ENCODE peak calls at places on chromosomes 3 and 15, in five cellular contexts. A, X, R, J and O are unnamed samples.
A peak's percentile ranks its signal among the peaks of the same experiment; 100 is the strongest.

GRCh38 chr15:49227602-49228001 is 57.6 kb downstream of the GALK2 start:
- DNase-seq in R (no peak), X (no peak), A (no peak), J (no peak), O (no peak)

GRCh38 chr3:193605876-193606275 is 12.9 kb downstream of the OPA1 start:
- DNase-seq in R (peak; percentile 86), J (no peak), A (peak; percentile 71), X (no peak), O (peak; percentile 51)

GRCh38 chr15:66943456-66944095 is 121.8 kb upstream of the SMAD3 start:
- DNase-seq in J (no peak), A (no peak), X (peak; percentile 53), R (peak; percentile 44), O (no peak)

GRCh38 chr15:38636597-38636996 is 72.0 kb upstream of the RASGRP1 start:
- DNase-seq in R (no peak), X (no peak), J (no peak), A (no peak), O (no peak)

GRCh38 chr3:56238299-56238698 is 230.0 kb downstream of the ERC2 start:
- DNase-seq in X (no peak), A (no peak), J (no peak), R (no peak), O (no peak)

GRCh38 chr3:36124118-36124796 is 256.0 kb upstream of the STAC start:
- DNase-seq in J (no peak), A (peak; percentile 70), X (peak; percentile 0), R (no peak), O (no peak)

GRCh38 chr3:63089007-63089406 is 189.1 kb upstream of the SYNPR start:
- DNase-seq in A (no peak), X (no peak), J (no peak), R (no peak), O (no peak)

GRCh38 chr15:25245801-25246622 is 192.8 kb downstream of the UBE3A start:
- DNase-seq in A (no peak), R (no peak), X (no peak), J (no peak), O (no peak)

GRCh38 chr15:62110000-62110851 is 43.4 kb downstream of the C2CD4A start:
- DNase-seq in X (peak; percentile 89), A (peak; percentile 54), R (peak; percentile 51), J (no peak), O (no peak)

GRCh38 chr3:32706348-32707025 is 21.5 kb downstream of the CNOT10 start:
- DNase-seq in R (no peak), X (no peak), A (no peak), J (no peak), O (no peak)

GRCh38 chr3:11367116-11367781 is 95.1 kb downstream of the ATG7 start:
- DNase-seq in X (no peak), R (peak; percentile 27), J (no peak), A (peak; percentile 30), O (peak; percentile 24)

GRCh38 chr15:44298878-44299277 is 10.4 kb downstream of the GOLM2 start:
- DNase-seq in X (no peak), R (no peak), J (no peak), A (peak; percentile 11), O (no peak)

GRCh38 chr15:42723068-42723467 is 13.9 kb downstream of the CDAN1 start:
- DNase-seq in J (no peak), R (no peak), A (no peak), X (no peak), O (no peak)

GRCh38 chr3:123734527-123734902 is 149.6 kb downstream of the MYLK start:
- DNase-seq in X (no peak), J (no peak), A (no peak), R (no peak), O (no peak)

GRCh38 chr3:136728918-136729317 is 23.3 kb downstream of the STAG1 start:
- DNase-seq in R (no peak), J (no peak), X (peak; percentile 32), A (peak; percentile 89), O (peak; percentile 46)

GRCh38 chr15:28191832-28192231 is 92.7 kb upstream of the OCA2 start:
- DNase-seq in J (no peak), R (peak; percentile 26), A (peak; percentile 3), X (no peak), O (peak; percentile 69)

GRCh38 chr15:74345051-74345450 is 22.4 kb downstream of the CYP11A1 start:
- DNase-seq in A (peak; percentile 39), J (no peak), R (no peak), X (no peak), O (no peak)

GRCh38 chr15:63905131-63905530 is 71.4 kb upstream of the HERC1 start:
- DNase-seq in A (no peak), X (no peak), R (no peak), J (no peak), O (no peak)

GRCh38 chr15:61228025-61228901 is 839 bp downstream of the RORA start:
- DNase-seq in R (peak; percentile 15), J (no peak), A (peak; percentile 31), X (no peak), O (no peak)

GRCh38 chr3:9704343-9705322 is 1.0 kb downstream of the CPNE9 start:
- DNase-seq in X (peak; percentile 12), R (peak; percentile 41), A (peak; percentile 32), J (no peak), O (no peak)

GRCh38 chr3:194364652-194365434 is 4.7 kb downstream of the LRRC15 start:
- DNase-seq in J (no peak), X (peak; percentile 83), R (peak; percentile 32), A (peak; percentile 76), O (peak; percentile 11)

GRCh38 chr3:195761503-195762248 is 40.9 kb downstream of the MUC20 start:
- DNase-seq in J (no peak), A (no peak), R (no peak), X (no peak), O (no peak)

GRCh38 chr3:113534365-113534764 is 2.0 kb downstream of the SIDT1 start:
- DNase-seq in A (no peak), X (no peak), J (no peak), R (no peak), O (no peak)

GRCh38 chr15:77554306-77555080 is 78.2 kb downstream of the LINGO1 start:
- DNase-seq in X (no peak), R (no peak), J (no peak), A (no peak), O (peak; percentile 95)

GRCh38 chr3:29202368-29202767 is 78.5 kb upstream of the RBMS3 start:
- DNase-seq in A (peak; percentile 84), X (no peak), R (no peak), J (no peak), O (no peak)

GRCh38 chr3:9362731-9363530 is at the start of gene THUMPD3:
- DNase-seq in A (peak; percentile 93), R (peak; percentile 93), J (peak; percentile 91), X (peak; percentile 68), O (peak; percentile 91)

GRCh38 chr15:94991718-94992117 is 760.4 kb downstream of the MCTP2 start:
- DNase-seq in R (no peak), X (no peak), J (no peak), A (no peak), O (no peak)

GRCh38 chr3:142065344-142065743 is 84.0 kb downstream of the TFDP2 start:
- DNase-seq in R (no peak), A (no peak), J (no peak), X (no peak), O (no peak)

GRCh38 chr3:188683032-188683491 is 488.7 kb upstream of the TPRG1 start:
- DNase-seq in R (no peak), X (no peak), A (peak; percentile 86), J (no peak), O (peak; percentile 22)

GRCh38 chr15:72782993-72783562 is 480 bp downstream of the ADPGK start:
- DNase-seq in X (no peak), A (peak; percentile 37), R (peak; percentile 31), J (peak; percentile 97), O (peak; percentile 52)

GRCh38 chr3:64533565-64534317 is 154.1 kb downstream of the ADAMTS9 start:
- DNase-seq in X (peak; percentile 24), J (peak; percentile 29), R (peak; percentile 80), A (peak; percentile 72), O (peak; percentile 73)

GRCh38 chr15:31598620-31599019 is 272.0 kb downstream of the KLF13 start:
- DNase-seq in J (no peak), X (no peak), R (peak; percentile 63), A (no peak), O (no peak)